ENCODE peak calls at places on chromosomes 12 and 14, in four cellular contexts. One of them, this sample, is unnamed.

GRCh38 chr12:67766370-67766769 is 117.8 kb downstream of the DYRK2 start:
- DNase-seq in anterior cingulate cortex: no peak
- DNase-seq in stimulated activated CD8-positive, alpha-beta memory T cell treated with anti-CD3 and anti-CD28 coated beads, Interleukin-7, amount 100 ng/mL, for 4 hours: no peak
- DNase-seq in HFFc6: peak
- DNase-seq in this sample: no peak

GRCh38 chr14:23300687-23301223 is 1.9 kb downstream of the PPP1R3E start:
- DNase-seq in anterior cingulate cortex: no peak
- DNase-seq in HFFc6: no peak
- DNase-seq in stimulated activated CD8-positive, alpha-beta memory T cell treated with anti-CD3 and anti-CD28 coated beads, Interleukin-7, amount 100 ng/mL, for 4 hours: no peak
- DNase-seq in this sample: no peak

GRCh38 chr12:95286713-95287112 is 69.1 kb downstream of the VEZT start:
- DNase-seq in anterior cingulate cortex: no peak
- DNase-seq in HFFc6: no peak
- DNase-seq in stimulated activated CD8-positive, alpha-beta memory T cell treated with anti-CD3 and anti-CD28 coated beads, Interleukin-7, amount 100 ng/mL, for 4 hours: no peak
- DNase-seq in this sample: no peak

GRCh38 chr12:11725616-11726015 is 76.1 kb downstream of the ETV6 start:
- DNase-seq in anterior cingulate cortex: no peak
- DNase-seq in stimulated activated CD8-positive, alpha-beta memory T cell treated with anti-CD3 and anti-CD28 coated beads, Interleukin-7, amount 100 ng/mL, for 4 hours: no peak
- DNase-seq in HFFc6: no peak
- DNase-seq in this sample: no peak

GRCh38 chr14:58637040-58637390 is 747 bp upstream of the DACT1 start:
- DNase-seq in HFFc6: peak
- DNase-seq in stimulated activated CD8-positive, alpha-beta memory T cell treated with anti-CD3 and anti-CD28 coated beads, Interleukin-7, amount 100 ng/mL, for 4 hours: peak
- DNase-seq in anterior cingulate cortex: no peak
- DNase-seq in this sample: no peak

GRCh38 chr14:104359969-104360442 is 219.6 kb upstream of the C14orf180 start:
- DNase-seq in anterior cingulate cortex: no peak
- DNase-seq in stimulated activated CD8-positive, alpha-beta memory T cell treated with anti-CD3 and anti-CD28 coated beads, Interleukin-7, amount 100 ng/mL, for 4 hours: no peak
- DNase-seq in HFFc6: no peak
- DNase-seq in this sample: no peak

GRCh38 chr14:103398427-103399195 is 13.4 kb downstream of the MARK3 start:
- DNase-seq in stimulated activated CD8-positive, alpha-beta memory T cell treated with anti-CD3 and anti-CD28 coated beads, Interleukin-7, amount 100 ng/mL, for 4 hours: no peak
- DNase-seq in anterior cingulate cortex: no peak
- DNase-seq in HFFc6: no peak
- DNase-seq in this sample: no peak

GRCh38 chr12:131872154-131873046 is 22.0 kb upstream of the ULK1 start:
- DNase-seq in stimulated activated CD8-positive, alpha-beta memory T cell treated with anti-CD3 and anti-CD28 coated beads, Interleukin-7, amount 100 ng/mL, for 4 hours: no peak
- DNase-seq in anterior cingulate cortex: no peak
- DNase-seq in HFFc6: peak
- DNase-seq in this sample: no peak

GRCh38 chr12:15910864-15911696 is at the start of gene DERA:
- DNase-seq in stimulated activated CD8-positive, alpha-beta memory T cell treated with anti-CD3 and anti-CD28 coated beads, Interleukin-7, amount 100 ng/mL, for 4 hours: no peak
- DNase-seq in anterior cingulate cortex: no peak
- DNase-seq in HFFc6: peak
- DNase-seq in this sample: no peak

GRCh38 chr12:102883204-102883799 is 33.7 kb downstream of the PAH start:
- DNase-seq in stimulated activated CD8-positive, alpha-beta memory T cell treated with anti-CD3 and anti-CD28 coated beads, Interleukin-7, amount 100 ng/mL, for 4 hours: no peak
- DNase-seq in anterior cingulate cortex: peak
- DNase-seq in HFFc6: peak
- DNase-seq in this sample: no peak

GRCh38 chr14:24960816-24961215 is 89.1 kb downstream of the STXBP6 start:
- DNase-seq in anterior cingulate cortex: no peak
- DNase-seq in HFFc6: peak
- DNase-seq in stimulated activated CD8-positive, alpha-beta memory T cell treated with anti-CD3 and anti-CD28 coated beads, Interleukin-7, amount 100 ng/mL, for 4 hours: no peak
- DNase-seq in this sample: no peak

GRCh38 chr14:73125169-73125588 is 11.1 kb upstream of the PSEN1 start:
- DNase-seq in anterior cingulate cortex: no peak
- DNase-seq in stimulated activated CD8-positive, alpha-beta memory T cell treated with anti-CD3 and anti-CD28 coated beads, Interleukin-7, amount 100 ng/mL, for 4 hours: no peak
- DNase-seq in HFFc6: no peak
- DNase-seq in this sample: no peak

GRCh38 chr14:64440494-64440893 is 24.8 kb upstream of the AKAP5 start:
- DNase-seq in HFFc6: peak
- DNase-seq in stimulated activated CD8-positive, alpha-beta memory T cell treated with anti-CD3 and anti-CD28 coated beads, Interleukin-7, amount 100 ng/mL, for 4 hours: no peak
- DNase-seq in anterior cingulate cortex: no peak
- DNase-seq in this sample: no peak

GRCh38 chr12:69837191-69838085 is 12.4 kb downstream of the MYRFL start:
- DNase-seq in stimulated activated CD8-positive, alpha-beta memory T cell treated with anti-CD3 and anti-CD28 coated beads, Interleukin-7, amount 100 ng/mL, for 4 hours: no peak
- DNase-seq in anterior cingulate cortex: no peak
- DNase-seq in HFFc6: no peak
- DNase-seq in this sample: no peak

GRCh38 chr14:22231022-22231421 is 358.0 kb downstream of the DAD1 start:
- DNase-seq in HFFc6: no peak
- DNase-seq in anterior cingulate cortex: no peak
- DNase-seq in stimulated activated CD8-positive, alpha-beta memory T cell treated with anti-CD3 and anti-CD28 coated beads, Interleukin-7, amount 100 ng/mL, for 4 hours: peak
- DNase-seq in this sample: no peak

GRCh38 chr12:16006752-16007151 is 95.6 kb downstream of the DERA start:
- DNase-seq in stimulated activated CD8-positive, alpha-beta memory T cell treated with anti-CD3 and anti-CD28 coated beads, Interleukin-7, amount 100 ng/mL, for 4 hours: no peak
- DNase-seq in anterior cingulate cortex: no peak
- DNase-seq in HFFc6: no peak
- DNase-seq in this sample: no peak

GRCh38 chr14:68688872-68689371 is 103.9 kb downstream of the ZFP36L1 start:
- DNase-seq in stimulated activated CD8-positive, alpha-beta memory T cell treated with anti-CD3 and anti-CD28 coated beads, Interleukin-7, amount 100 ng/mL, for 4 hours: no peak
- DNase-seq in HFFc6: peak
- DNase-seq in anterior cingulate cortex: no peak
- DNase-seq in this sample: no peak

GRCh38 chr14:33676135-33676566 is 274.7 kb downstream of the EGLN3 start:
- DNase-seq in stimulated activated CD8-positive, alpha-beta memory T cell treated with anti-CD3 and anti-CD28 coated beads, Interleukin-7, amount 100 ng/mL, for 4 hours: no peak
- DNase-seq in anterior cingulate cortex: peak
- DNase-seq in HFFc6: no peak
- DNase-seq in this sample: peak

GRCh38 chr12:106123551-106123991 is 15.2 kb downstream of the NUAK1 start:
- DNase-seq in HFFc6: peak
- DNase-seq in stimulated activated CD8-positive, alpha-beta memory T cell treated with anti-CD3 and anti-CD28 coated beads, Interleukin-7, amount 100 ng/mL, for 4 hours: no peak
- DNase-seq in anterior cingulate cortex: no peak
- DNase-seq in this sample: no peak

GRCh38 chr14:28765907-28766504 is 581 bp upstream of the FOXG1 start:
- DNase-seq in anterior cingulate cortex: no peak
- DNase-seq in HFFc6: no peak
- DNase-seq in stimulated activated CD8-positive, alpha-beta memory T cell treated with anti-CD3 and anti-CD28 coated beads, Interleukin-7, amount 100 ng/mL, for 4 hours: no peak
- DNase-seq in this sample: no peak

GRCh38 chr12:108633534-108634224 is at the start of gene SELPLG:
- DNase-seq in HFFc6: no peak
- DNase-seq in stimulated activated CD8-positive, alpha-beta memory T cell treated with anti-CD3 and anti-CD28 coated beads, Interleukin-7, amount 100 ng/mL, for 4 hours: peak
- DNase-seq in anterior cingulate cortex: no peak
- DNase-seq in this sample: peak

GRCh38 chr14:44379292-44379977 is 127.6 kb downstream of the FSCB start:
- DNase-seq in stimulated activated CD8-positive, alpha-beta memory T cell treated with anti-CD3 and anti-CD28 coated beads, Interleukin-7, amount 100 ng/mL, for 4 hours: no peak
- DNase-seq in anterior cingulate cortex: no peak
- DNase-seq in HFFc6: no peak
- DNase-seq in this sample: no peak

GRCh38 chr14:30191639-30192279 is 264.1 kb upstream of the PRKD1 start:
- DNase-seq in anterior cingulate cortex: no peak
- DNase-seq in HFFc6: no peak
- DNase-seq in stimulated activated CD8-positive, alpha-beta memory T cell treated with anti-CD3 and anti-CD28 coated beads, Interleukin-7, amount 100 ng/mL, for 4 hours: no peak
- DNase-seq in this sample: no peak

GRCh38 chr12:71938728-71939385 is at the start of gene TPH2:
- DNase-seq in stimulated activated CD8-positive, alpha-beta memory T cell treated with anti-CD3 and anti-CD28 coated beads, Interleukin-7, amount 100 ng/mL, for 4 hours: no peak
- DNase-seq in HFFc6: peak
- DNase-seq in anterior cingulate cortex: no peak
- DNase-seq in this sample: peak